ENCODE peak calls at places on chromosomes 2 and 18, in ten cellular contexts. Z is A172, X is HuH-7.5, I is HCT116, J is mesothelial cell of epicardium, H is EL, W is GM12892, M is GF-D8, E is activated T-cell treated with anti-CD3 and anti-CD28 coated beads for 4 hours, K is GM12864. C is an unnamed sample.

GRCh38 chr2:101041413-101041812 is 39.3 kb downstream of the RPL31 start:
- DNase-seq in Z (no peak), X (no peak), I (no peak), J (no peak), H (no peak), W (no peak), M (no peak), E (no peak), K (no peak), C (no peak)

GRCh38 chr2:68403199-68403644 is 38.1 kb downstream of the PLEK start:
- DNase-seq in Z (no peak), X (no peak), I (no peak), J (no peak), H (no peak), W (no peak), M (no peak), E (no peak), K (no peak), C (no peak)

GRCh38 chr2:209876211-209876610 is 104.6 kb downstream of the UNC80 start:
- DNase-seq in Z (no peak), X (no peak), I (no peak), J (no peak), H (peak; percentile 15), W (no peak), M (no peak), E (no peak), K (no peak), C (no peak)

GRCh38 chr2:111135910-111136297 is 15.2 kb downstream of the BCL2L11 start:
- DNase-seq in Z (peak; percentile 84), X (no peak), I (no peak), J (no peak), H (peak; percentile 12), W (no peak), M (no peak), E (no peak), K (no peak), C (no peak)

GRCh38 chr2:186274936-186275575 is 211.0 kb upstream of the ZC3H15 start:
- DNase-seq in Z (peak; percentile 50), X (no peak), I (no peak), J (no peak), H (peak; percentile 76), W (no peak), M (no peak), E (no peak), K (no peak), C (no peak)

GRCh38 chr2:166900700-166901099 is 12.4 kb downstream of the XIRP2 start:
- DNase-seq in Z (no peak), X (no peak), I (no peak), J (no peak), H (peak; percentile 42), W (no peak), M (no peak), E (no peak), K (no peak), C (no peak)

GRCh38 chr18:23871410-23871809 is 143.1 kb upstream of the TTC39C start:
- DNase-seq in Z (peak; percentile 62), X (no peak), I (no peak), J (peak; percentile 55), H (no peak), W (no peak), M (no peak), E (peak; percentile 49), K (no peak), C (peak; percentile 23)

GRCh38 chr18:77100751-77101355 is 31.7 kb downstream of the MBP start:
- DNase-seq in Z (peak; percentile 18), X (no peak), I (no peak), J (no peak), H (no peak), W (no peak), M (no peak), E (no peak), K (no peak), C (no peak)

GRCh38 chr18:58025733-58026132 is 18.3 kb upstream of the NEDD4L start:
- DNase-seq in Z (peak; percentile 29), X (no peak), I (no peak), J (no peak), H (peak; percentile 36), W (no peak), M (no peak), E (no peak), K (no peak), C (no peak)

GRCh38 chr2:82950148-82950547 is 1508.9 kb downstream of the SUCLG1 start:
- DNase-seq in Z (no peak), X (no peak), I (no peak), J (no peak), H (no peak), W (no peak), M (no peak), E (no peak), K (no peak), C (no peak)

GRCh38 chr2:127901339-127902072 is 15.8 kb upstream of the AMMECR1L start:
- DNase-seq in Z (no peak), X (no peak), I (no peak), J (no peak), H (no peak), W (no peak), M (no peak), E (no peak), K (no peak), C (no peak)

GRCh38 chr2:120939595-120940318 is 204.1 kb downstream of the GLI2 start:
- DNase-seq in Z (peak; percentile 87), X (no peak), I (no peak), J (no peak), H (peak; percentile 78), W (no peak), M (no peak), E (no peak), K (no peak), C (no peak)

GRCh38 chr2:144379891-144380311 is 140.0 kb downstream of the ZEB2 start:
- DNase-seq in Z (no peak), X (no peak), I (no peak), J (no peak), H (no peak), W (no peak), M (no peak), E (no peak), K (no peak), C (peak; percentile 44)

GRCh38 chr18:76380791-76381405 is 114.1 kb downstream of the ZNF516 start:
- DNase-seq in Z (no peak), X (peak; percentile 35), I (peak; percentile 35), J (peak; percentile 55), H (peak; percentile 29), W (no peak), M (no peak), E (no peak), K (no peak), C (no peak)

GRCh38 chr2:168732506-168732905 is 69.9 kb upstream of the NOSTRIN start:
- DNase-seq in Z (no peak), X (no peak), I (no peak), J (no peak), H (no peak), W (no peak), M (no peak), E (no peak), K (no peak), C (no peak)

GRCh38 chr2:80396276-80396675 is 91.7 kb upstream of the LRRTM1 start:
- DNase-seq in Z (no peak), X (no peak), I (no peak), J (no peak), H (no peak), W (no peak), M (no peak), E (no peak), K (no peak), C (no peak)

C was measured in stimulated activated effector memory CD8-positive, alpha-beta T cell treated with anti-CD3 and anti-CD28 coated beads, Interleukin-12 subunit alpha, Interleukin-12 subunit beta, amount 100 ng/mL, for 72 hours.